ENCODE peak calls at places on chromosomes 2 and 18, in six cellular contexts. T, F, D, A, C and M are unnamed samples.

GRCh38 chr2:221570321-221571107 is 1.6 kb downstream of the EPHA4 start:
- DNase-seq in T (no peak), F (peak), D (no peak), A (peak), C (no peak), M (peak)

GRCh38 chr2:234091432-234091879 is 41.0 kb downstream of the SPP2 start:
- DNase-seq in T (no peak), F (no peak), D (no peak), A (peak), C (no peak), M (no peak)

GRCh38 chr2:207165121-207166038 is at the start of gene KLF7:
- DNase-seq in T (no peak), F (peak), D (no peak), A (peak), C (no peak), M (peak)

GRCh38 chr2:42028571-42029148 is 19.2 kb upstream of the PKDCC start:
- DNase-seq in T (no peak), F (no peak), D (no peak), A (no peak), C (no peak), M (no peak)

GRCh38 chr18:50008306-50008705 is 186.6 kb downstream of the MYO5B start:
- DNase-seq in T (no peak), F (no peak), D (no peak), A (no peak), C (no peak), M (no peak)

GRCh38 chr18:21038201-21038600 is 73.4 kb downstream of the ROCK1 start:
- DNase-seq in T (no peak), F (no peak), D (no peak), A (no peak), C (no peak), M (no peak)

GRCh38 chr2:21382980-21383520 is 259.3 kb downstream of the TDRD15 start:
- DNase-seq in T (peak), F (no peak), D (no peak), A (no peak), C (no peak), M (no peak)

GRCh38 chr2:134261398-134262131 is 7.7 kb downstream of the MGAT5 start:
- DNase-seq in T (no peak), F (no peak), D (peak), A (no peak), C (no peak), M (peak)

GRCh38 chr2:218230882-218231281 is 13.9 kb downstream of the ARPC2 start:
- DNase-seq in T (no peak), F (peak), D (no peak), A (peak), C (no peak), M (no peak)

GRCh38 chr18:70333757-70334156 is 44.9 kb downstream of the SOCS6 start:
- DNase-seq in T (no peak), F (no peak), D (peak), A (peak), C (peak), M (peak)

GRCh38 chr2:198098918-198099317 is 294.5 kb downstream of the PLCL1 start:
- DNase-seq in T (no peak), F (no peak), D (no peak), A (no peak), C (no peak), M (no peak)

GRCh38 chr2:133824869-133825268 is 256.6 kb upstream of the NCKAP5 start:
- DNase-seq in T (no peak), F (no peak), D (no peak), A (no peak), C (no peak), M (no peak)

GRCh38 chr2:172169611-172170010 is 66.9 kb upstream of the DLX2 start:
- DNase-seq in T (no peak), F (no peak), D (no peak), A (peak), C (no peak), M (no peak)

GRCh38 chr18:48711651-48712486 is 173.0 kb downstream of the CTIF start:
- DNase-seq in T (no peak), F (peak), D (no peak), A (peak), C (no peak), M (peak)

GRCh38 chr2:69169990-69170389 is 157.0 kb downstream of the ANTXR1 start:
- DNase-seq in T (no peak), F (no peak), D (no peak), A (no peak), C (no peak), M (no peak)

GRCh38 chr2:96260404-96261260 is 5.2 kb downstream of the TMEM127 start:
- DNase-seq in T (no peak), F (peak), D (peak), A (peak), C (peak), M (peak)

GRCh38 chr18:51066273-51066672 is 36.3 kb downstream of the SMAD4 start:
- DNase-seq in T (no peak), F (no peak), D (no peak), A (peak), C (no peak), M (no peak)

GRCh38 chr2:158733430-158733755 is 61.7 kb upstream of the DAPL1 start:
- DNase-seq in T (no peak), F (no peak), D (no peak), A (no peak), C (no peak), M (no peak)

GRCh38 chr18:23936371-23936958 is 78.1 kb upstream of the TTC39C start:
- DNase-seq in T (no peak), F (no peak), D (no peak), A (no peak), C (no peak), M (no peak)

GRCh38 chr2:49416252-49416651 is 261.9 kb upstream of the FSHR start:
- DNase-seq in T (no peak), F (no peak), D (no peak), A (no peak), C (no peak), M (no peak)

GRCh38 chr18:70289351-70290330 is 796 bp downstream of the SOCS6 start:
- DNase-seq in T (no peak), F (peak), D (no peak), A (peak), C (no peak), M (peak)

GRCh38 chr18:66557091-66557490 is 46.8 kb downstream of the CDH19 start:
- DNase-seq in T (no peak), F (no peak), D (no peak), A (no peak), C (no peak), M (no peak)

GRCh38 chr2:221606369-221606768 is 34.3 kb upstream of the EPHA4 start:
- DNase-seq in T (peak), F (no peak), D (no peak), A (no peak), C (no peak), M (no peak)

GRCh38 chr2:32863803-32864202 is 83.0 kb upstream of the LTBP1 start:
- DNase-seq in T (no peak), F (no peak), D (no peak), A (no peak), C (no peak), M (no peak)

GRCh38 chr2:88307817-88308216 is 137.7 kb downstream of the THNSL2 start:
- DNase-seq in T (no peak), F (peak), D (no peak), A (peak), C (no peak), M (no peak)

GRCh38 chr2:43906448-43907122 is 67.8 kb downstream of the ABCG8 start:
- DNase-seq in T (no peak), F (no peak), D (no peak), A (no peak), C (no peak), M (no peak)